ENCODE peak calls at places on chromosomes 2 and 18, in seven cellular contexts. One of them, this sample, is unnamed.
A peak's percentile ranks its signal among the peaks of the same experiment; 100 is the strongest.

GRCh38 chr2:205722538-205722878 is 40.2 kb downstream of the NRP2 start:
- DNase-seq in left lobe of liver: no peak
- DNase-seq in fibroblast of the aortic adventitia: no peak
- DNase-seq in mesenteric fat pad: no peak
- DNase-seq in naive thymus-derived CD8-positive, alpha-beta T cell: no peak
- DNase-seq in neuronal stem cell: peak; percentile 64
- DNase-seq in NCI-H1092: no peak
- DNase-seq in this sample: no peak

GRCh38 chr2:221532641-221533040 is 39.5 kb downstream of the EPHA4 start:
- DNase-seq in left lobe of liver: no peak
- DNase-seq in fibroblast of the aortic adventitia: no peak
- DNase-seq in mesenteric fat pad: no peak
- DNase-seq in naive thymus-derived CD8-positive, alpha-beta T cell: no peak
- DNase-seq in neuronal stem cell: no peak
- DNase-seq in NCI-H1092: no peak
- DNase-seq in this sample: no peak

GRCh38 chr2:191302459-191303155 is 57.4 kb downstream of the MYO1B start:
- DNase-seq in left lobe of liver: no peak
- DNase-seq in fibroblast of the aortic adventitia: no peak
- DNase-seq in mesenteric fat pad: no peak
- DNase-seq in naive thymus-derived CD8-positive, alpha-beta T cell: no peak
- DNase-seq in neuronal stem cell: no peak
- DNase-seq in NCI-H1092: no peak
- DNase-seq in this sample: no peak

GRCh38 chr2:226977775-226978190 is 141.9 kb downstream of the RHBDD1 start:
- DNase-seq in left lobe of liver: no peak
- DNase-seq in fibroblast of the aortic adventitia: peak; percentile 69
- DNase-seq in mesenteric fat pad: no peak
- DNase-seq in naive thymus-derived CD8-positive, alpha-beta T cell: no peak
- DNase-seq in neuronal stem cell: no peak
- DNase-seq in NCI-H1092: peak; percentile 3
- DNase-seq in this sample: no peak

GRCh38 chr2:71926098-71926466 is 221.6 kb downstream of the CYP26B1 start:
- DNase-seq in left lobe of liver: peak; percentile 33
- DNase-seq in fibroblast of the aortic adventitia: no peak
- DNase-seq in mesenteric fat pad: peak; percentile 80
- DNase-seq in naive thymus-derived CD8-positive, alpha-beta T cell: no peak
- DNase-seq in neuronal stem cell: no peak
- DNase-seq in NCI-H1092: no peak
- DNase-seq in this sample: no peak

GRCh38 chr2:203592470-203592869 is 57.4 kb upstream of the RAPH1 start:
- DNase-seq in left lobe of liver: no peak
- DNase-seq in fibroblast of the aortic adventitia: no peak
- DNase-seq in mesenteric fat pad: no peak
- DNase-seq in naive thymus-derived CD8-positive, alpha-beta T cell: no peak
- DNase-seq in neuronal stem cell: no peak
- DNase-seq in NCI-H1092: no peak
- DNase-seq in this sample: no peak

GRCh38 chr2:100757621-100758394 is 62.1 kb upstream of the NPAS2 start:
- DNase-seq in left lobe of liver: no peak
- DNase-seq in fibroblast of the aortic adventitia: peak; percentile 78
- DNase-seq in mesenteric fat pad: no peak
- DNase-seq in naive thymus-derived CD8-positive, alpha-beta T cell: no peak
- DNase-seq in neuronal stem cell: no peak
- DNase-seq in NCI-H1092: no peak
- DNase-seq in this sample: no peak

GRCh38 chr2:164252568-164253287 is 368.6 kb downstream of the GRB14 start:
- DNase-seq in left lobe of liver: no peak
- DNase-seq in fibroblast of the aortic adventitia: no peak
- DNase-seq in mesenteric fat pad: no peak
- DNase-seq in naive thymus-derived CD8-positive, alpha-beta T cell: no peak
- DNase-seq in neuronal stem cell: no peak
- DNase-seq in NCI-H1092: no peak
- DNase-seq in this sample: no peak

GRCh38 chr2:63058742-63059433 is 8.3 kb downstream of the OTX1 start:
- DNase-seq in left lobe of liver: no peak
- DNase-seq in fibroblast of the aortic adventitia: no peak
- DNase-seq in mesenteric fat pad: peak; percentile 88
- DNase-seq in naive thymus-derived CD8-positive, alpha-beta T cell: no peak
- DNase-seq in neuronal stem cell: peak; percentile 65
- DNase-seq in NCI-H1092: no peak
- DNase-seq in this sample: no peak

GRCh38 chr18:44737623-44738022 is 56.9 kb downstream of the SETBP1 start:
- DNase-seq in left lobe of liver: no peak
- DNase-seq in fibroblast of the aortic adventitia: peak; percentile 46
- DNase-seq in mesenteric fat pad: no peak
- DNase-seq in naive thymus-derived CD8-positive, alpha-beta T cell: no peak
- DNase-seq in neuronal stem cell: no peak
- DNase-seq in NCI-H1092: no peak
- DNase-seq in this sample: no peak

GRCh38 chr18:60295776-60296175 is 76.8 kb downstream of the MC4R start:
- DNase-seq in left lobe of liver: no peak
- DNase-seq in fibroblast of the aortic adventitia: no peak
- DNase-seq in mesenteric fat pad: no peak
- DNase-seq in naive thymus-derived CD8-positive, alpha-beta T cell: no peak
- DNase-seq in neuronal stem cell: no peak
- DNase-seq in NCI-H1092: no peak
- DNase-seq in this sample: no peak

This sample was measured in Right ventricle myocardium inferior.